ENCODE peak calls at places on chromosome 19, in eight cellular contexts. R, Q, W, Z, U, F, X and O are unnamed samples.

GRCh38 chr19:39319892-39320168 is 833 bp downstream of the LRFN1 start:
- DNase-seq in R (no peak), Q (no peak), W (no peak), Z (no peak), U (no peak), F (no peak), X (no peak), O (no peak)

GRCh38 chr19:18304496-18305312 is 18.2 kb downstream of the LSM4 start:
- DNase-seq in R (peak), Q (peak), W (peak), Z (peak), U (peak), F (peak), X (peak), O (no peak)

GRCh38 chr19:40331052-40331451 is 17.1 kb downstream of the C19orf47 start:
- DNase-seq in R (no peak), Q (no peak), W (no peak), Z (no peak), U (no peak), F (no peak), X (no peak), O (no peak)

GRCh38 chr19:7349961-7350711 is 1.4 kb downstream of the ARHGEF18 start:
- DNase-seq in R (no peak), Q (no peak), W (no peak), Z (no peak), U (peak), F (no peak), X (peak), O (no peak)

GRCh38 chr19:41699231-41699967 is 9.0 kb upstream of the CEACAM5 start:
- DNase-seq in R (no peak), Q (no peak), W (no peak), Z (no peak), U (no peak), F (no peak), X (no peak), O (no peak)

GRCh38 chr19:55272142-55272541 is 7.8 kb downstream of the HSPBP1 start:
- DNase-seq in R (no peak), Q (no peak), W (no peak), Z (no peak), U (no peak), F (no peak), X (no peak), O (no peak)

GRCh38 chr19:40466219-40467006 is at the start of gene SPTBN4:
- DNase-seq in R (no peak), Q (no peak), W (no peak), Z (peak), U (no peak), F (no peak), X (peak), O (no peak)

GRCh38 chr19:53980553-53981407 is 10.7 kb upstream of the CACNG6 start:
- DNase-seq in R (no peak), Q (peak), W (peak), Z (peak), U (no peak), F (peak), X (no peak), O (no peak)

GRCh38 chr19:48739835-48740704 is at the start of gene RASIP1:
- DNase-seq in R (no peak), Q (no peak), W (no peak), Z (no peak), U (no peak), F (no peak), X (no peak), O (no peak)

GRCh38 chr19:15437355-15438123 is 12.2 kb downstream of the WIZ start:
- DNase-seq in R (peak), Q (peak), W (peak), Z (no peak), U (no peak), F (peak), X (no peak), O (peak)

GRCh38 chr19:17794731-17795494 is at the start of gene B3GNT3:
- DNase-seq in R (no peak), Q (no peak), W (peak), Z (peak), U (no peak), F (peak), X (peak), O (no peak)

GRCh38 chr19:21947775-21948174 is 63.0 kb downstream of the ZNF208 start:
- DNase-seq in R (no peak), Q (peak), W (peak), Z (no peak), U (peak), F (peak), X (no peak), O (no peak)

GRCh38 chr19:51514866-51515481 is 13.4 kb upstream of the SIGLEC12 start:
- DNase-seq in R (peak), Q (peak), W (peak), Z (no peak), U (peak), F (peak), X (no peak), O (peak)

GRCh38 chr19:58477130-58477529 is 978 bp downstream of the ZNF446 start:
- DNase-seq in R (no peak), Q (no peak), W (no peak), Z (no peak), U (no peak), F (no peak), X (peak), O (no peak)

GRCh38 chr19:42048992-42049391 is 21.0 kb downstream of the GRIK5 start:
- DNase-seq in R (no peak), Q (no peak), W (no peak), Z (no peak), U (peak), F (no peak), X (no peak), O (no peak)

GRCh38 chr19:40783711-40784110 is 5.7 kb downstream of the RAB4B start:
- DNase-seq in R (no peak), Q (no peak), W (no peak), Z (no peak), U (no peak), F (no peak), X (no peak), O (no peak)

GRCh38 chr19:42455621-42456081 is 12.9 kb upstream of the CXCL17 start:
- DNase-seq in R (no peak), Q (no peak), W (no peak), Z (no peak), U (no peak), F (no peak), X (peak), O (no peak)

GRCh38 chr19:16076958-16077611 is 790 bp downstream of the TPM4 start:
- DNase-seq in R (peak), Q (peak), W (peak), Z (peak), U (peak), F (no peak), X (peak), O (no peak)

GRCh38 chr19:47897857-47898256 is 11.7 kb upstream of the SULT2A1 start:
- DNase-seq in R (no peak), Q (no peak), W (no peak), Z (no peak), U (no peak), F (no peak), X (no peak), O (no peak)

GRCh38 chr19:35144600-35145436 is 1.8 kb downstream of the FXYD7 start:
- DNase-seq in R (no peak), Q (no peak), W (no peak), Z (no peak), U (peak), F (no peak), X (peak), O (no peak)

GRCh38 chr19:47540748-47541147 is 25.9 kb upstream of the NAPA start:
- DNase-seq in R (peak), Q (peak), W (peak), Z (no peak), U (no peak), F (peak), X (no peak), O (peak)

GRCh38 chr19:33438016-33438671 is 64.6 kb downstream of the CEBPG start:
- DNase-seq in R (peak), Q (no peak), W (peak), Z (peak), U (no peak), F (peak), X (peak), O (no peak)

GRCh38 chr19:37778613-37779138 is 710 bp downstream of the ZNF573 start:
- DNase-seq in R (peak), Q (peak), W (peak), Z (no peak), U (peak), F (peak), X (no peak), O (no peak)

GRCh38 chr19:48777720-48778119 is 22.4 kb downstream of the FGF21 start:
- DNase-seq in R (no peak), Q (no peak), W (no peak), Z (no peak), U (no peak), F (no peak), X (no peak), O (no peak)

GRCh38 chr19:53865918-53866696 is 1.6 kb upstream of the MYADM start:
- DNase-seq in R (peak), Q (peak), W (peak), Z (peak), U (peak), F (peak), X (peak), O (no peak)

GRCh38 chr19:41945135-41945766 is 13.9 kb downstream of the RABAC1 start:
- DNase-seq in R (no peak), Q (no peak), W (no peak), Z (no peak), U (no peak), F (no peak), X (peak), O (no peak)

GRCh38 chr19:49744946-49745381 is 18.1 kb downstream of the TSKS start:
- DNase-seq in R (no peak), Q (no peak), W (no peak), Z (peak), U (no peak), F (no peak), X (no peak), O (no peak)

GRCh38 chr19:40614595-40615411 is 13.6 kb downstream of the LTBP4 start:
- DNase-seq in R (peak), Q (peak), W (peak), Z (peak), U (no peak), F (peak), X (peak), O (peak)

GRCh38 chr19:19628499-19629134 is 597 bp upstream of the LPAR2 start:
- DNase-seq in R (peak), Q (peak), W (peak), Z (peak), U (peak), F (peak), X (peak), O (no peak)

GRCh38 chr19:41023193-41023592 is 32.1 kb downstream of the CYP2B6 start:
- DNase-seq in R (no peak), Q (no peak), W (no peak), Z (no peak), U (no peak), F (no peak), X (no peak), O (no peak)

GRCh38 chr19:11551603-11552235 is 7.3 kb downstream of the ELOF1 start:
- DNase-seq in R (no peak), Q (no peak), W (no peak), Z (no peak), U (peak), F (no peak), X (peak), O (no peak)

GRCh38 chr19:1410136-1410786 is 2.9 kb downstream of the DAZAP1 start:
- DNase-seq in R (peak), Q (peak), W (peak), Z (no peak), U (no peak), F (peak), X (peak), O (no peak)

GRCh38 chr19:1411255-1412191 is 4.1 kb downstream of the DAZAP1 start:
- DNase-seq in R (peak), Q (peak), W (peak), Z (no peak), U (no peak), F (peak), X (peak), O (no peak)

GRCh38 chr19:1410789-1411188 is 3.4 kb downstream of the DAZAP1 start:
- DNase-seq in R (no peak), Q (no peak), W (no peak), Z (no peak), U (no peak), F (no peak), X (no peak), O (no peak)

GRCh38 chr19:1412995-1413889 is 5.9 kb downstream of the DAZAP1 start:
- DNase-seq in R (no peak), Q (no peak), W (no peak), Z (no peak), U (no peak), F (no peak), X (peak), O (no peak)

GRCh38 chr19:1412323-1412923 is 5.0 kb downstream of the DAZAP1 start:
- DNase-seq in R (no peak), Q (no peak), W (no peak), Z (no peak), U (no peak), F (no peak), X (peak), O (no peak)
- H3K4me3 ChIP-seq in R (no peak), Q (no peak), W (no peak), Z (no peak), U (no peak), F (no peak), X (no peak), O (no peak)

GRCh38 chr19:45973564-45974338 is at the start of gene NOVA2:
- DNase-seq in R (peak), Q (peak), W (peak), Z (peak), U (peak), F (peak), X (peak), O (no peak)

GRCh38 chr19:45969676-45970075 is 4.0 kb downstream of the NOVA2 start:
- DNase-seq in R (no peak), Q (no peak), W (no peak), Z (no peak), U (no peak), F (no peak), X (no peak), O (no peak)

GRCh38 chr19:45971260-45971902 is 2.3 kb downstream of the NOVA2 start:
- DNase-seq in R (no peak), Q (no peak), W (no peak), Z (no peak), U (no peak), F (no peak), X (no peak), O (no peak)

GRCh38 chr19:45972944-45973525 is 630 bp downstream of the NOVA2 start:
- DNase-seq in R (no peak), Q (no peak), W (no peak), Z (no peak), U (no peak), F (no peak), X (no peak), O (no peak)

DNA sequence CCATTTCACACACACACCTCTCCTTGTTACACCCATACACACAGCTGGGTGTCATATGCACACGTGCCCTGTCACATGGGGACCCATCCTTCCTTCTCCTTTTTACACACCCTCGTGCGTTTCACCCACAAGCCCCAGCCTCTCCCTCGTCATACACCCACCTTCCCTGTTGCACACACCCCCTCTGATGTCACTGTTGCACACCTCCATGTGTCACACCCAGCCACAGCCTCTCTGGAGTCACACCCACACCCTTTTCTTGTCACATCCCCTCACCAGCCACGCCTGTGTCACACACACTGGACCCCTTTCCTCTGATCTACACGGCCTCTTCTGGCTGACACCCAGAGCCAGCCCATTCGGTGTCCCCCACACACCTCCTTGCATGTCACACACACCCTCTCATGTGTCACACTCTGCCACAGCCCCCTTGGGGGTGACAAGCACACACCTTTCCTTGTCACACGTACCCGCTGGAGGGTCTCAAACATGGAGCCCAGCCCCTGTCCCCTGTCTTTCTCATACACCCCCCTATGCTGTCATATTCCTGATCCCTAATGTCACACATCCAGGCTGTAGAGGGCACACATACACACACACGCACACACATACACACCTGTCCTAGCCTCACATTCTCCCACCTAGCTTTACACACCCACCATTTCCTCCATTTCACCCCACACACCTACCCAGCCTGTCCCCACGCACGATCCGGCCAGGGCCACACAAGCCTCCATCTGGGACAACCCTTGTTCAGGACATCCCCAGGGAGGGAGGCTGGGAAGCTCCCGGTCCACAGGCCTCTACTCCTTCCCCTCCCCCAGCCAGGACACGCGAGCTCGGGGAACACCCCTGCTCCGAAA is 1.4 kb downstream of the NOVA2 start:
- DNase-seq in R (no peak), Q (no peak), W (no peak), Z (no peak), U (peak), F (no peak), X (no peak), O (no peak)
- TF ChIP-seq CTCF in R (no peak), Q (no peak), W (no peak), Z (no peak), U (no peak), F (no peak), X (no peak), O (no peak)

GRCh38 chr19:45640849-45641273 is 1.7 kb upstream of the EML2 start:
- DNase-seq in R (no peak), Q (no peak), W (no peak), Z (no peak), U (no peak), F (no peak), X (peak), O (no peak)
- H3K4me3 ChIP-seq in R (no peak), Q (no peak), W (no peak), Z (no peak), U (no peak), F (no peak), X (no peak), O (no peak)

GRCh38 chr19:13082192-13083007 is 20.3 kb downstream of the LYL1 start:
- DNase-seq in R (peak), Q (peak), W (peak), Z (peak), U (peak), F (peak), X (no peak), O (no peak)
- TF ChIP-seq CTCF in R (peak), Q (peak), W (peak), Z (no peak), U (peak), F (peak), X (no peak), O (peak)

GRCh38 chr19:57321746-57322145 is 1.5 kb downstream of the ZNF543 start:
- DNase-seq in R (no peak), Q (no peak), W (no peak), Z (no peak), U (peak), F (no peak), X (no peak), O (no peak)
- H3K4me3 ChIP-seq in R (peak), Q (peak), W (no peak), Z (no peak), U (peak), F (peak), X (no peak), O (no peak)